ENCODE peak calls at places on chromosome 2, in four cellular contexts. One of them, this sample, is unnamed.

GRCh38 chr2:240579771-240580614 is 6.5 kb upstream of the CAPN10 start:
- DNase-seq in HCT116: peak
- DNase-seq in colonic mucosa: peak
- DNase-seq in thyroid gland: peak
- DNase-seq in this sample: peak

GRCh38 chr2:240646900-240647502 is 21.7 kb downstream of the GPR35 start:
- DNase-seq in HCT116: no peak
- DNase-seq in thyroid gland: no peak
- DNase-seq in colonic mucosa: no peak
- DNase-seq in this sample: no peak

GRCh38 chr2:37323770-37324535 is 680 bp downstream of the PRKD3 start:
- DNase-seq in HCT116: no peak
- DNase-seq in thyroid gland: peak
- DNase-seq in colonic mucosa: peak
- DNase-seq in this sample: no peak

GRCh38 chr2:76558157-76558556 is 847.4 kb upstream of the GCFC2 start:
- DNase-seq in thyroid gland: no peak
- DNase-seq in colonic mucosa: no peak
- DNase-seq in HCT116: no peak
- DNase-seq in this sample: no peak

GRCh38 chr2:122471779-122472178 is 716.3 kb downstream of the TSN start:
- DNase-seq in thyroid gland: no peak
- DNase-seq in colonic mucosa: no peak
- DNase-seq in HCT116: no peak
- DNase-seq in this sample: no peak

GRCh38 chr2:201996006-201996405 is 37.6 kb upstream of the FZD7 start:
- DNase-seq in HCT116: no peak
- DNase-seq in colonic mucosa: no peak
- DNase-seq in thyroid gland: no peak
- DNase-seq in this sample: no peak

GRCh38 chr2:205407984-205408383 is 274.3 kb upstream of the NRP2 start:
- DNase-seq in thyroid gland: no peak
- DNase-seq in colonic mucosa: no peak
- DNase-seq in HCT116: no peak
- DNase-seq in this sample: peak

GRCh38 chr2:180938419-180938818 is 42.0 kb upstream of the UBE2E3 start:
- DNase-seq in colonic mucosa: no peak
- DNase-seq in HCT116: no peak
- DNase-seq in thyroid gland: no peak
- DNase-seq in this sample: no peak

GRCh38 chr2:229636568-229636967 is 77.8 kb downstream of the DNER start:
- DNase-seq in colonic mucosa: no peak
- DNase-seq in HCT116: peak
- DNase-seq in thyroid gland: no peak
- DNase-seq in this sample: no peak

GRCh38 chr2:207078186-207078798 is 87.5 kb downstream of the KLF7 start:
- DNase-seq in thyroid gland: no peak
- DNase-seq in colonic mucosa: no peak
- DNase-seq in HCT116: no peak
- DNase-seq in this sample: no peak

GRCh38 chr2:188983427-188984101 is 9.4 kb downstream of the COL3A1 start:
- DNase-seq in thyroid gland: no peak
- DNase-seq in HCT116: peak
- DNase-seq in colonic mucosa: no peak
- DNase-seq in this sample: no peak

GRCh38 chr2:174546519-174547506 is 50.8 kb downstream of the WIPF1 start:
- DNase-seq in HCT116: peak
- DNase-seq in colonic mucosa: no peak
- DNase-seq in thyroid gland: no peak
- DNase-seq in this sample: no peak

GRCh38 chr2:47128705-47129104 is 26.4 kb downstream of the STPG4 start:
- DNase-seq in colonic mucosa: no peak
- DNase-seq in thyroid gland: no peak
- DNase-seq in HCT116: no peak
- DNase-seq in this sample: no peak

GRCh38 chr2:6820236-6820635 is 45.5 kb downstream of the CMPK2 start:
- DNase-seq in thyroid gland: no peak
- DNase-seq in HCT116: no peak
- DNase-seq in colonic mucosa: no peak
- DNase-seq in this sample: no peak

GRCh38 chr2:238158807-238159539 is at the start of gene ERFE:
- DNase-seq in thyroid gland: peak
- DNase-seq in HCT116: no peak
- DNase-seq in colonic mucosa: no peak
- DNase-seq in this sample: no peak

GRCh38 chr2:1816414-1816911 is 72.1 kb upstream of the PXDN start:
- DNase-seq in colonic mucosa: no peak
- DNase-seq in HCT116: no peak
- DNase-seq in thyroid gland: no peak
- DNase-seq in this sample: no peak

GRCh38 chr2:176997074-176997791 is 215.4 kb upstream of the HNRNPA3 start:
- DNase-seq in thyroid gland: no peak
- DNase-seq in colonic mucosa: peak
- DNase-seq in HCT116: peak
- DNase-seq in this sample: peak

GRCh38 chr2:35246702-35247101 is 1108.9 kb upstream of the CRIM1 start:
- DNase-seq in HCT116: no peak
- DNase-seq in colonic mucosa: no peak
- DNase-seq in thyroid gland: no peak
- DNase-seq in this sample: no peak

GRCh38 chr2:200171761-200172482 is 134.6 kb upstream of the SPATS2L start:
- DNase-seq in thyroid gland: no peak
- DNase-seq in HCT116: no peak
- DNase-seq in colonic mucosa: no peak
- DNase-seq in this sample: no peak

GRCh38 chr2:42770288-42771131 is 6.6 kb upstream of the OXER1 start:
- DNase-seq in colonic mucosa: no peak
- DNase-seq in thyroid gland: peak
- DNase-seq in HCT116: peak
- DNase-seq in this sample: no peak

GRCh38 chr2:195533771-195534642 is 123.0 kb upstream of the SLC39A10 start:
- DNase-seq in HCT116: peak
- DNase-seq in thyroid gland: peak
- DNase-seq in colonic mucosa: no peak
- DNase-seq in this sample: peak

GRCh38 chr2:27049422-27050280 is 1.8 kb upstream of the AGBL5 start:
- DNase-seq in colonic mucosa: peak
- DNase-seq in thyroid gland: no peak
- DNase-seq in HCT116: no peak
- DNase-seq in this sample: no peak

GRCh38 chr2:96891591-96892333 is 21.9 kb upstream of the SEMA4C start:
- DNase-seq in thyroid gland: no peak
- DNase-seq in HCT116: no peak
- DNase-seq in colonic mucosa: peak
- DNase-seq in this sample: no peak

GRCh38 chr2:241095594-241096290 is 6.3 kb downstream of the MTERF4 start:
- DNase-seq in colonic mucosa: no peak
- DNase-seq in thyroid gland: no peak
- DNase-seq in HCT116: no peak
- DNase-seq in this sample: no peak

GRCh38 chr2:239824051-239824694 is 201.0 kb downstream of the NDUFA10 start:
- DNase-seq in HCT116: peak
- DNase-seq in thyroid gland: peak
- DNase-seq in colonic mucosa: peak
- DNase-seq in this sample: no peak

GRCh38 chr2:224517963-224518362 is 67.2 kb downstream of the CUL3 start:
- DNase-seq in thyroid gland: no peak
- DNase-seq in colonic mucosa: no peak
- DNase-seq in HCT116: no peak
- DNase-seq in this sample: no peak

GRCh38 chr2:128473175-128474013 is 154.7 kb upstream of the HS6ST1 start:
- DNase-seq in HCT116: no peak
- DNase-seq in thyroid gland: peak
- DNase-seq in colonic mucosa: peak
- DNase-seq in this sample: peak

GRCh38 chr2:66966631-66967030 is 430.5 kb upstream of the ETAA1 start:
- DNase-seq in colonic mucosa: no peak
- DNase-seq in HCT116: no peak
- DNase-seq in thyroid gland: no peak
- DNase-seq in this sample: no peak

GRCh38 chr2:204583773-204584172 is 38.5 kb downstream of the PARD3B start:
- DNase-seq in HCT116: no peak
- DNase-seq in thyroid gland: no peak
- DNase-seq in colonic mucosa: no peak
- DNase-seq in this sample: no peak

GRCh38 chr2:237677951-237678481 is 50.6 kb downstream of the LRRFIP1 start:
- DNase-seq in thyroid gland: peak
- DNase-seq in HCT116: no peak
- DNase-seq in colonic mucosa: peak
- DNase-seq in this sample: no peak

GRCh38 chr2:120877409-120877808 is 141.7 kb downstream of the GLI2 start:
- DNase-seq in HCT116: no peak
- DNase-seq in colonic mucosa: no peak
- DNase-seq in thyroid gland: no peak
- DNase-seq in this sample: no peak

DNA sequence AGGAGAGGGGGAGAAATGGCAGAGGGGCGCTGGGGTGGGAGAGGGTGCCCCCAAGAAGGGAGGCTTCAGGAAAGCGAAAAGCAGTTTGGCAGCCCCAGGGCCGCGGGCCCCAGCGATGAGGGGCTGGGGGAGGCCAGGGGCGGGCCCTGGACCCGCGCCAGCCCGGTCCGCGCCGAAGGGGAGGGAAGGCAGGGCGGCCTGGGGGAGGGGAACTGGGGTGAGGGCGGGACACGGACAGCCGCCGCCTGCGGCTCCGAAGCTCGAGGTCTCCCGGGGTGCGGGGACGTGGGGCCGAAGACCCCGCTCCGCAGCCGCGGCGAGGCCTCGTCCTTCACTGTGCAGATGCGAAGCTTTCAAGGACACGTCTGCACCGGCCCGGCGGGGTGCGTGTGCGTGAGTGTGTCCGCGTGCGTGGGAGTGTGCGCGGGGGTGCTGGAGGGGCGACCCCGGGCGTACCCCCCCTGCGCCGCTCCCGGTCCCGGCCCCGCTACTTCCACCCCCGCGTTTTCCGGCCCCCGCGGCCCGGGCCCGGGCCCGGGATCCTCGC is 1.3 kb downstream of the DNMT3A start:
- DNase-seq in HCT116: no peak
- DNase-seq in colonic mucosa: peak
- DNase-seq in thyroid gland: peak
- DNase-seq in this sample: no peak
- H3K4me3 ChIP-seq in HCT116: peak
- H3K4me3 ChIP-seq in colonic mucosa: peak
- H3K4me3 ChIP-seq in thyroid gland: peak
- H3K4me3 ChIP-seq in this sample: peak

GRCh38 chr2:48569433-48569832 is 39.5 kb downstream of the STON1 start:
- DNase-seq in colonic mucosa: no peak
- DNase-seq in HCT116: no peak
- DNase-seq in thyroid gland: no peak
- DNase-seq in this sample: no peak

GRCh38 chr2:48567671-48568070 is 37.7 kb downstream of the STON1 start:
- DNase-seq in colonic mucosa: no peak
- DNase-seq in HCT116: no peak
- DNase-seq in thyroid gland: no peak
- DNase-seq in this sample: no peak

GRCh38 chr2:48568551-48568950 is 38.6 kb downstream of the STON1 start:
- DNase-seq in HCT116: no peak
- DNase-seq in thyroid gland: no peak
- DNase-seq in colonic mucosa: no peak
- DNase-seq in this sample: no peak

GRCh38 chr2:48562281-48562680 is 32.3 kb downstream of the STON1 start:
- DNase-seq in colonic mucosa: no peak
- DNase-seq in HCT116: no peak
- DNase-seq in thyroid gland: no peak
- DNase-seq in this sample: no peak

DNA sequence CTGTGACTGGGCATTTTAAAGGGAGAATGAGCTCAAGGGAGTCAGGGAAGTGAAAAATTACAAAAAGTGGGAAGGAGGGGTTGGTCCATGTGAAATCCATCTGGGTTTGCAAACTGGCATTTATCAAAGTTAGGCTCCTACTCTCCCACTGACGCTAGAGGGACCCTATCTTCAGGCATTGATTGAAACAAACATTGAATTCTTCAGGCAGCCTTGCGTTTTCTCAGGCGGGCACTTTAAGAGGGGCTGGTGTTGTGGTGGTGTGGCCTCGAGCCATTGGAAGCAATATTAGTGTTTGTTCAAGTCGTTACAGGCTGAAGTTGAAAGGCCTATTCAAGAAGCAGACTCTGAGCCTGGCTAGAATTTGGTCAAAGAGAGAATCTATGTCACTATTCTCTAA is 36.6 kb downstream of the STON1 start:
- DNase-seq in colonic mucosa: no peak
- DNase-seq in HCT116: no peak
- DNase-seq in thyroid gland: peak
- DNase-seq in this sample: peak
- TF ChIP-seq CTCF in colonic mucosa: no peak
- TF ChIP-seq CTCF in HCT116: no peak
- TF ChIP-seq CTCF in thyroid gland: peak
- TF ChIP-seq CTCF in this sample: peak

GRCh38 chr2:70766357-70767093 is 1.5 kb downstream of the ADD2 start:
- DNase-seq in thyroid gland: no peak
- DNase-seq in colonic mucosa: no peak
- DNase-seq in HCT116: no peak
- DNase-seq in this sample: no peak

GRCh38 chr2:70765507-70765906 is 2.5 kb downstream of the ADD2 start:
- DNase-seq in thyroid gland: no peak
- DNase-seq in HCT116: no peak
- DNase-seq in colonic mucosa: no peak
- DNase-seq in this sample: no peak

GRCh38 chr2:70768585-70769085 is 635 bp upstream of the ADD2 start:
- DNase-seq in colonic mucosa: no peak
- DNase-seq in thyroid gland: no peak
- DNase-seq in HCT116: no peak
- DNase-seq in this sample: no peak

GRCh38 chr2:70767699-70768584 is at the start of gene ADD2:
- DNase-seq in colonic mucosa: no peak
- DNase-seq in thyroid gland: peak
- DNase-seq in HCT116: no peak
- DNase-seq in this sample: no peak

DNA sequence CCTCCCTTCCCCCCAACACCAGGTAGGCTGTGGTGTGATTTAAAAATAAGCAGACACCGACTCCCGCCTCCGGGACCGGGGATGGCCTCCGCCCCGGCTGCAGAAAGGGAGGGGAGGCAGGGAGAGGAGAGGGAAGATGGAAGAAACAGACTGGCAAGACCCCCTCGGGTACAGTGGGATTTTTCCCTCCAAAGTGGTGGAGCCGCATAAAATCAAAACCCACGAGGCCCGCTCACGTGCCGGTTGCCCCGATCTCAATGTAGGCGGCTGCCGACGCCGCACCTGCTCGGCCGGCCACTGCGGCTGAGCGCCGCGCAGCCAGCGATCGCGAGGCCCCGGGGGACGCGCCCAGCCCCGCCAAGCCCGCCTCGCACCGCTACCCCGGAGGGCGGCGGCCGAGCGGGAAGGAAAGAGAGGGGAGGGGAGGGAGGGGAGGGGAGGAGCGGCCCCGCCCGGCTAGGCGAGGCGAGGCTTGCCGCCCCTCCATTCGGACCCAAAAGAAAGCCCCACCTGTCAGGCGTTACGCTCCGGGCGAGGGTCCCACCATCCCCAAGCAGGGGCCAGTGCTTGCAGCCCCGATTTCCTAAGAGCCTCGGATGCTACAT is 804 bp downstream of the ADD2 start:
- DNase-seq in HCT116: no peak
- DNase-seq in thyroid gland: peak
- DNase-seq in colonic mucosa: no peak
- DNase-seq in this sample: no peak
- H3K4me3 ChIP-seq in HCT116: no peak
- H3K4me3 ChIP-seq in thyroid gland: peak
- H3K4me3 ChIP-seq in colonic mucosa: peak
- H3K4me3 ChIP-seq in this sample: no peak

GRCh38 chr2:213042262-213042661 is 109.2 kb downstream of the IKZF2 start:
- DNase-seq in HCT116: no peak
- DNase-seq in thyroid gland: no peak
- DNase-seq in colonic mucosa: no peak
- DNase-seq in this sample: no peak
- TF ChIP-seq CTCF in HCT116: no peak
- TF ChIP-seq CTCF in thyroid gland: no peak
- TF ChIP-seq CTCF in colonic mucosa: no peak
- TF ChIP-seq CTCF in this sample: no peak

This sample was measured in HFF-Myc.